ENCODE peak calls at places on chromosomes 3 and 15, in nine cellular contexts. One of them, this sample, is unnamed.

GRCh38 chr3:70069557-70069956 is 70.0 kb downstream of the SAMMSON start:
- DNase-seq in right atrium auricular region: no peak
- DNase-seq in GM23248: no peak
- DNase-seq in astrocyte: no peak
- DNase-seq in mucosa of descending colon: no peak
- DNase-seq in esophagus squamous epithelium: no peak
- DNase-seq in PC-9: no peak
- DNase-seq in Caco-2: no peak
- DNase-seq in IMR-90: no peak
- DNase-seq in this sample: no peak

GRCh38 chr3:127258733-127259132 is 29.1 kb downstream of the PRR20G start:
- DNase-seq in GM23248: no peak
- DNase-seq in right atrium auricular region: no peak
- DNase-seq in mucosa of descending colon: no peak
- DNase-seq in esophagus squamous epithelium: no peak
- DNase-seq in PC-9: no peak
- DNase-seq in astrocyte: no peak
- DNase-seq in IMR-90: no peak
- DNase-seq in Caco-2: no peak
- DNase-seq in this sample: no peak

GRCh38 chr15:80066912-80067311 is 7.4 kb downstream of the ZFAND6 start:
- DNase-seq in mucosa of descending colon: no peak
- DNase-seq in right atrium auricular region: no peak
- DNase-seq in IMR-90: no peak
- DNase-seq in esophagus squamous epithelium: no peak
- DNase-seq in astrocyte: no peak
- DNase-seq in GM23248: no peak
- DNase-seq in PC-9: no peak
- DNase-seq in Caco-2: no peak
- DNase-seq in this sample: no peak

GRCh38 chr3:79002465-79003372 is 765.1 kb downstream of the ROBO1 start:
- DNase-seq in astrocyte: no peak
- DNase-seq in right atrium auricular region: no peak
- DNase-seq in GM23248: no peak
- DNase-seq in PC-9: no peak
- DNase-seq in Caco-2: no peak
- DNase-seq in mucosa of descending colon: no peak
- DNase-seq in esophagus squamous epithelium: no peak
- DNase-seq in IMR-90: no peak
- DNase-seq in this sample: peak; percentile 92

GRCh38 chr15:40279437-40280141 is 3.3 kb downstream of the ANKRD63 start:
- DNase-seq in IMR-90: no peak
- DNase-seq in astrocyte: no peak
- DNase-seq in mucosa of descending colon: peak; percentile 76
- DNase-seq in PC-9: peak; percentile 77
- DNase-seq in esophagus squamous epithelium: no peak
- DNase-seq in right atrium auricular region: peak; percentile 71
- DNase-seq in Caco-2: peak; percentile 66
- DNase-seq in GM23248: peak; percentile 73
- DNase-seq in this sample: peak; percentile 90

GRCh38 chr15:91790826-91791225 is 62.7 kb upstream of the SLCO3A1 start:
- DNase-seq in Caco-2: no peak
- DNase-seq in mucosa of descending colon: no peak
- DNase-seq in astrocyte: no peak
- DNase-seq in right atrium auricular region: no peak
- DNase-seq in IMR-90: no peak
- DNase-seq in esophagus squamous epithelium: no peak
- DNase-seq in GM23248: peak; percentile 7
- DNase-seq in PC-9: no peak
- DNase-seq in this sample: no peak

GRCh38 chr3:113623324-113623723 is 73.1 kb downstream of the USF3 start:
- DNase-seq in right atrium auricular region: no peak
- DNase-seq in astrocyte: no peak
- DNase-seq in PC-9: no peak
- DNase-seq in Caco-2: no peak
- DNase-seq in IMR-90: no peak
- DNase-seq in mucosa of descending colon: no peak
- DNase-seq in GM23248: no peak
- DNase-seq in esophagus squamous epithelium: no peak
- DNase-seq in this sample: no peak

GRCh38 chr3:4752201-4753072 is 226.8 kb upstream of the BHLHE40 start:
- DNase-seq in GM23248: peak; percentile 21
- DNase-seq in PC-9: no peak
- DNase-seq in mucosa of descending colon: peak; percentile 73
- DNase-seq in Caco-2: peak; percentile 93
- DNase-seq in right atrium auricular region: no peak
- DNase-seq in esophagus squamous epithelium: no peak
- DNase-seq in IMR-90: peak; percentile 10
- DNase-seq in astrocyte: peak; percentile 80
- DNase-seq in this sample: no peak

GRCh38 chr3:195012571-195012970 is 258.4 kb downstream of the XXYLT1 start:
- DNase-seq in right atrium auricular region: no peak
- DNase-seq in mucosa of descending colon: no peak
- DNase-seq in Caco-2: no peak
- DNase-seq in PC-9: no peak
- DNase-seq in GM23248: no peak
- DNase-seq in IMR-90: no peak
- DNase-seq in esophagus squamous epithelium: no peak
- DNase-seq in astrocyte: no peak
- DNase-seq in this sample: no peak

GRCh38 chr3:101203411-101203810 is 117.0 kb downstream of the IMPG2 start:
- DNase-seq in GM23248: peak; percentile 52
- DNase-seq in Caco-2: no peak
- DNase-seq in right atrium auricular region: no peak
- DNase-seq in astrocyte: peak; percentile 65
- DNase-seq in IMR-90: peak; percentile 17
- DNase-seq in esophagus squamous epithelium: no peak
- DNase-seq in PC-9: no peak
- DNase-seq in mucosa of descending colon: no peak
- DNase-seq in this sample: no peak

GRCh38 chr3:150737874-150738679 is 24.9 kb downstream of the SIAH2 start:
- DNase-seq in IMR-90: peak; percentile 48
- DNase-seq in astrocyte: peak; percentile 50
- DNase-seq in right atrium auricular region: no peak
- DNase-seq in esophagus squamous epithelium: no peak
- DNase-seq in PC-9: peak; percentile 64
- DNase-seq in mucosa of descending colon: no peak
- DNase-seq in Caco-2: no peak
- DNase-seq in GM23248: peak; percentile 65
- DNase-seq in this sample: no peak

GRCh38 chr3:140931016-140931454 is 10.6 kb upstream of the SLC25A36 start:
- DNase-seq in mucosa of descending colon: no peak
- DNase-seq in PC-9: no peak
- DNase-seq in GM23248: peak; percentile 44
- DNase-seq in right atrium auricular region: no peak
- DNase-seq in Caco-2: no peak
- DNase-seq in astrocyte: no peak
- DNase-seq in IMR-90: no peak
- DNase-seq in esophagus squamous epithelium: no peak
- DNase-seq in this sample: no peak

GRCh38 chr3:142652826-142653292 is 56.7 kb downstream of the PLS1 start:
- DNase-seq in right atrium auricular region: no peak
- DNase-seq in IMR-90: no peak
- DNase-seq in esophagus squamous epithelium: no peak
- DNase-seq in Caco-2: no peak
- DNase-seq in mucosa of descending colon: no peak
- DNase-seq in PC-9: no peak
- DNase-seq in astrocyte: peak; percentile 20
- DNase-seq in GM23248: no peak
- DNase-seq in this sample: no peak

GRCh38 chr3:158471639-158472294 is 99.2 kb upstream of the MLF1 start:
- DNase-seq in IMR-90: peak; percentile 97
- DNase-seq in GM23248: peak; percentile 96
- DNase-seq in astrocyte: peak; percentile 96
- DNase-seq in mucosa of descending colon: no peak
- DNase-seq in PC-9: no peak
- DNase-seq in right atrium auricular region: no peak
- DNase-seq in esophagus squamous epithelium: no peak
- DNase-seq in Caco-2: no peak
- DNase-seq in this sample: no peak

GRCh38 chr3:183904833-183905780 is 20.4 kb upstream of the PARL start:
- DNase-seq in right atrium auricular region: no peak
- DNase-seq in mucosa of descending colon: no peak
- DNase-seq in esophagus squamous epithelium: no peak
- DNase-seq in PC-9: no peak
- DNase-seq in IMR-90: no peak
- DNase-seq in GM23248: peak; percentile 28
- DNase-seq in astrocyte: no peak
- DNase-seq in Caco-2: no peak
- DNase-seq in this sample: no peak

GRCh38 chr3:51257865-51258264 is 127.2 kb upstream of the MANF start:
- DNase-seq in GM23248: no peak
- DNase-seq in esophagus squamous epithelium: no peak
- DNase-seq in Caco-2: no peak
- DNase-seq in right atrium auricular region: no peak
- DNase-seq in PC-9: no peak
- DNase-seq in astrocyte: no peak
- DNase-seq in mucosa of descending colon: no peak
- DNase-seq in IMR-90: no peak
- DNase-seq in this sample: no peak

GRCh38 chr3:179933079-179933478 is 103.7 kb downstream of the PEX5L start:
- DNase-seq in mucosa of descending colon: no peak
- DNase-seq in astrocyte: no peak
- DNase-seq in esophagus squamous epithelium: no peak
- DNase-seq in GM23248: no peak
- DNase-seq in Caco-2: no peak
- DNase-seq in IMR-90: no peak
- DNase-seq in PC-9: no peak
- DNase-seq in right atrium auricular region: no peak
- DNase-seq in this sample: no peak

GRCh38 chr3:179921500-179921899 is 115.2 kb downstream of the PEX5L start:
- DNase-seq in esophagus squamous epithelium: no peak
- DNase-seq in astrocyte: no peak
- DNase-seq in PC-9: no peak
- DNase-seq in mucosa of descending colon: no peak
- DNase-seq in GM23248: no peak
- DNase-seq in IMR-90: no peak
- DNase-seq in Caco-2: no peak
- DNase-seq in right atrium auricular region: no peak
- DNase-seq in this sample: no peak

GRCh38 chr3:179929091-179929529 is 107.6 kb downstream of the PEX5L start:
- DNase-seq in PC-9: peak; percentile 61
- DNase-seq in astrocyte: peak; percentile 41
- DNase-seq in Caco-2: peak; percentile 38
- DNase-seq in mucosa of descending colon: no peak
- DNase-seq in esophagus squamous epithelium: no peak
- DNase-seq in IMR-90: peak; percentile 60
- DNase-seq in GM23248: peak; percentile 67
- DNase-seq in right atrium auricular region: no peak
- DNase-seq in this sample: peak; percentile 83

GRCh38 chr3:179927191-179927590 is 109.5 kb downstream of the PEX5L start:
- DNase-seq in GM23248: no peak
- DNase-seq in esophagus squamous epithelium: no peak
- DNase-seq in mucosa of descending colon: no peak
- DNase-seq in IMR-90: no peak
- DNase-seq in right atrium auricular region: no peak
- DNase-seq in astrocyte: no peak
- DNase-seq in PC-9: no peak
- DNase-seq in Caco-2: no peak
- DNase-seq in this sample: no peak
- H3K4me1 ChIP-seq in GM23248: no peaks in the 10 kb centered on the region
- H3K4me1 ChIP-seq in esophagus squamous epithelium: no peaks in the 10 kb centered on the region
- H3K4me1 ChIP-seq in mucosa of descending colon: no peaks in the 10 kb centered on the region
- H3K4me1 ChIP-seq in IMR-90: no peaks in the 10 kb centered on the region
- H3K4me1 ChIP-seq in right atrium auricular region: no peaks in the 10 kb centered on the region
- H3K4me1 ChIP-seq in astrocyte: no peaks in the 10 kb centered on the region
- H3K4me1 ChIP-seq in PC-9: no peaks in the 10 kb centered on the region
- H3K4me1 ChIP-seq in Caco-2: no peaks in the 10 kb centered on the region
- H3K4me1 ChIP-seq in this sample: peaks cover 5% of the 10 kb centered on the region

GRCh38 chr15:69408841-69409240 is 5.3 kb upstream of the KIF23 start:
- DNase-seq in astrocyte: no peak
- DNase-seq in right atrium auricular region: no peak
- DNase-seq in PC-9: no peak
- DNase-seq in mucosa of descending colon: no peak
- DNase-seq in Caco-2: no peak
- DNase-seq in IMR-90: no peak
- DNase-seq in esophagus squamous epithelium: no peak
- DNase-seq in GM23248: no peak
- DNase-seq in this sample: no peak
- H3K4me3 ChIP-seq in astrocyte: no peak overlapping the region
- H3K4me3 ChIP-seq in right atrium auricular region: no peak overlapping the region
- H3K4me3 ChIP-seq in PC-9: no peak overlapping the region
- H3K4me3 ChIP-seq in mucosa of descending colon: no peak overlapping the region
- H3K4me3 ChIP-seq in Caco-2: no peak overlapping the region
- H3K4me3 ChIP-seq in IMR-90: no peak overlapping the region
- H3K4me3 ChIP-seq in esophagus squamous epithelium: no peak overlapping the region
- H3K4me3 ChIP-seq in GM23248: no peak overlapping the region
- H3K4me3 ChIP-seq in this sample: no peak overlapping the region

GRCh38 chr15:58731756-58732535 is 17.6 kb downstream of the ADAM10 start:
- DNase-seq in IMR-90: peak; percentile 77
- DNase-seq in mucosa of descending colon: no peak
- DNase-seq in GM23248: peak; percentile 91
- DNase-seq in PC-9: peak; percentile 53
- DNase-seq in right atrium auricular region: no peak
- DNase-seq in esophagus squamous epithelium: no peak
- DNase-seq in astrocyte: peak; percentile 69
- DNase-seq in Caco-2: no peak
- DNase-seq in this sample: no peak

GRCh38 chr15:58732620-58733363 is 16.7 kb downstream of the ADAM10 start:
- DNase-seq in PC-9: no peak
- DNase-seq in esophagus squamous epithelium: no peak
- DNase-seq in Caco-2: no peak
- DNase-seq in mucosa of descending colon: no peak
- DNase-seq in IMR-90: no peak
- DNase-seq in right atrium auricular region: no peak
- DNase-seq in GM23248: no peak
- DNase-seq in astrocyte: no peak
- DNase-seq in this sample: no peak

GRCh38 chr15:58724471-58724870 is 25.0 kb downstream of the ADAM10 start:
- DNase-seq in esophagus squamous epithelium: no peak
- DNase-seq in astrocyte: peak; percentile 56
- DNase-seq in PC-9: no peak
- DNase-seq in right atrium auricular region: no peak
- DNase-seq in Caco-2: no peak
- DNase-seq in mucosa of descending colon: no peak
- DNase-seq in IMR-90: peak; percentile 79
- DNase-seq in GM23248: peak; percentile 44
- DNase-seq in this sample: no peak

GRCh38 chr15:58726867-58727266 is 22.6 kb downstream of the ADAM10 start:
- DNase-seq in PC-9: no peak
- DNase-seq in IMR-90: no peak
- DNase-seq in esophagus squamous epithelium: no peak
- DNase-seq in astrocyte: no peak
- DNase-seq in Caco-2: no peak
- DNase-seq in mucosa of descending colon: no peak
- DNase-seq in GM23248: no peak
- DNase-seq in right atrium auricular region: no peak
- DNase-seq in this sample: no peak
- H3K4me1 ChIP-seq in PC-9: peaks cover 1% of the 10 kb centered on the region
- H3K4me1 ChIP-seq in IMR-90: peaks cover 18% of the 10 kb centered on the region
- H3K4me1 ChIP-seq in esophagus squamous epithelium: peaks cover 22% of the 10 kb centered on the region
- H3K4me1 ChIP-seq in astrocyte: peaks cover 12% of the 10 kb centered on the region
- H3K4me1 ChIP-seq in Caco-2: no peaks in the 10 kb centered on the region
- H3K4me1 ChIP-seq in mucosa of descending colon: no peaks in the 10 kb centered on the region
- H3K4me1 ChIP-seq in GM23248: peaks cover 33% of the 10 kb centered on the region
- H3K4me1 ChIP-seq in right atrium auricular region: peaks cover 28% of the 10 kb centered on the region
- H3K4me1 ChIP-seq in this sample: no peaks in the 10 kb centered on the region

DNA sequence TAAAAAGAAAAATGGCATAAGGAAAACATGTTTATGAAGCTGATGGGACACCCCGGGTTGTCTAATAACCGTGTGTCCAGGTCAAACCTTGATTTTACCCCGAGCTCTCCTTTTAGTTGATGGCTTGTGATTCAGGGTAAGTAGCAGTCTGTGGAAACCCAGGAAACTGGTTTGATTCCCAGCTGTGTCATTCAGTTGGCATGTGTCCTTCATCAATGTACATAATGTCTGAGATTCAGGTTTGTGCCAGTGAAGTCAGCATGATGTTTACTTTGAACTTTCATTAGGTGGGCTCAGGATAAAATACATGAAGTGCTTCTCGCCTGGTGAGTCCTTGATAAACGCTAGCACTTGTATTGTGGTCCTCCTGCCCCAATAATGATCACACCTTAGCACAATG is 4.3 kb upstream of the COPG1 start:
- DNase-seq in Caco-2: no peak
- DNase-seq in mucosa of descending colon: no peak
- DNase-seq in esophagus squamous epithelium: no peak
- DNase-seq in right atrium auricular region: no peak
- DNase-seq in GM23248: peak; percentile 49
- DNase-seq in astrocyte: no peak
- DNase-seq in PC-9: no peak
- DNase-seq in IMR-90: no peak
- DNase-seq in this sample: no peak
- H3K4me3 ChIP-seq in Caco-2: no peak overlapping the region
- H3K4me3 ChIP-seq in mucosa of descending colon: no peak overlapping the region
- H3K4me3 ChIP-seq in esophagus squamous epithelium: no peak overlapping the region
- H3K4me3 ChIP-seq in right atrium auricular region: no peak overlapping the region
- H3K4me3 ChIP-seq in GM23248: peak overlapping the region; percentile 51
- H3K4me3 ChIP-seq in astrocyte: peak overlapping the region; percentile 6
- H3K4me3 ChIP-seq in PC-9: no peak overlapping the region
- H3K4me3 ChIP-seq in IMR-90: no peak overlapping the region
- H3K4me3 ChIP-seq in this sample: no peak overlapping the region